ENCODE peak calls at places on chromosomes 7 and 10, in four cellular contexts. One of them, this sample, is unnamed.
A peak's percentile ranks its signal among the peaks of the same experiment; 100 is the strongest.

GRCh38 chr10:7445474-7446135 is 34.8 kb upstream of the SFMBT2 start:
- DNase-seq in K562: no peak
- DNase-seq in A549: no peak
- DNase-seq in GM12878: no peak
- DNase-seq in this sample: no peak

GRCh38 chr7:111229951-111230350 is 139.0 kb downstream of the LRRN3 start:
- DNase-seq in A549: peak; percentile 28
- DNase-seq in K562: no peak
- DNase-seq in GM12878: no peak
- DNase-seq in this sample: no peak

GRCh38 chr7:102439963-102440795 is 6.8 kb downstream of the ORAI2 start:
- DNase-seq in GM12878: no peak
- DNase-seq in K562: peak; percentile 56
- DNase-seq in A549: peak; percentile 70
- DNase-seq in this sample: peak; percentile 72

GRCh38 chr7:95906871-95907270 is 134.5 kb downstream of the DYNC1I1 start:
- DNase-seq in A549: no peak
- DNase-seq in K562: no peak
- DNase-seq in GM12878: no peak
- DNase-seq in this sample: no peak

GRCh38 chr10:21398549-21399345 is 126.7 kb downstream of the SKIDA1 start:
- DNase-seq in K562: no peak
- DNase-seq in A549: peak; percentile 36
- DNase-seq in GM12878: no peak
- DNase-seq in this sample: no peak

GRCh38 chr10:80908596-80908995 is 370.9 kb downstream of the SH2D4B start:
- DNase-seq in K562: no peak
- DNase-seq in GM12878: no peak
- DNase-seq in A549: no peak
- DNase-seq in this sample: no peak

GRCh38 chr10:451021-451471 is 238.4 kb downstream of the DIP2C start:
- DNase-seq in GM12878: peak; percentile 58
- DNase-seq in A549: no peak
- DNase-seq in K562: no peak
- DNase-seq in this sample: no peak

GRCh38 chr7:134120405-134120804 is 6.7 kb upstream of the LRGUK start:
- DNase-seq in GM12878: no peak
- DNase-seq in K562: no peak
- DNase-seq in A549: no peak
- DNase-seq in this sample: no peak

GRCh38 chr10:91626936-91627335 is 5.9 kb downstream of the PPP1R3C start:
- DNase-seq in GM12878: no peak
- DNase-seq in K562: no peak
- DNase-seq in A549: no peak
- DNase-seq in this sample: no peak

GRCh38 chr7:57216340-57216739 is 84.1 kb upstream of the ZNF479 start:
- DNase-seq in A549: no peak
- DNase-seq in GM12878: no peak
- DNase-seq in K562: no peak
- DNase-seq in this sample: no peak

GRCh38 chr7:92133737-92134270 is 473 bp downstream of the CYP51A1 start:
- DNase-seq in K562: peak; percentile 84
- DNase-seq in GM12878: no peak
- DNase-seq in A549: peak; percentile 78
- DNase-seq in this sample: peak; percentile 52

GRCh38 chr10:5557799-5558771 is 33.3 kb downstream of the CALML3 start:
- DNase-seq in A549: no peak
- DNase-seq in GM12878: no peak
- DNase-seq in K562: no peak
- DNase-seq in this sample: no peak

GRCh38 chr7:17493451-17493850 is 195.0 kb downstream of the AHR start:
- DNase-seq in A549: no peak
- DNase-seq in K562: no peak
- DNase-seq in GM12878: no peak
- DNase-seq in this sample: no peak

GRCh38 chr7:128322040-128322643 is 21.6 kb downstream of the RBM28 start:
- DNase-seq in A549: peak; percentile 54
- DNase-seq in K562: no peak
- DNase-seq in GM12878: no peak
- DNase-seq in this sample: peak; percentile 48

GRCh38 chr7:30929686-30930085 is 18.0 kb downstream of the AQP1 start:
- DNase-seq in GM12878: no peak
- DNase-seq in A549: no peak
- DNase-seq in K562: peak; percentile 6
- DNase-seq in this sample: no peak

GRCh38 chr10:43038783-43039628 is 37.9 kb upstream of the RET start:
- DNase-seq in GM12878: no peak
- DNase-seq in K562: no peak
- DNase-seq in A549: no peak
- DNase-seq in this sample: no peak

GRCh38 chr10:29689001-29689400 is 54.2 kb upstream of the SVIL start:
- DNase-seq in GM12878: no peak
- DNase-seq in K562: no peak
- DNase-seq in A549: peak; percentile 23
- DNase-seq in this sample: peak; percentile 21

GRCh38 chr7:140206963-140207362 is 30.2 kb upstream of the KDM7A start:
- DNase-seq in GM12878: no peak
- DNase-seq in K562: no peak
- DNase-seq in A549: no peak
- DNase-seq in this sample: no peak

GRCh38 chr7:27712217-27712616 is 27.7 kb upstream of the TAX1BP1 start:
- DNase-seq in GM12878: no peak
- DNase-seq in K562: no peak
- DNase-seq in A549: no peak
- DNase-seq in this sample: no peak

GRCh38 chr10:116287906-116288501 is 15.0 kb upstream of the GFRA1 start:
- DNase-seq in K562: no peak
- DNase-seq in GM12878: no peak
- DNase-seq in A549: peak; percentile 50
- DNase-seq in this sample: peak; percentile 18

GRCh38 chr10:97572214-97572989 is at the start of gene ANKRD2:
- DNase-seq in GM12878: no peak
- DNase-seq in A549: peak; percentile 86
- DNase-seq in K562: peak; percentile 72
- DNase-seq in this sample: peak; percentile 66
- TF ChIP-seq POLR2AphosphoS2 in GM12878: no peak
- TF ChIP-seq POLR2AphosphoS2 in A549: no peak
- TF ChIP-seq POLR2AphosphoS2 in K562: no peak
- TF ChIP-seq POLR2AphosphoS2 in this sample: no peak

DNA sequence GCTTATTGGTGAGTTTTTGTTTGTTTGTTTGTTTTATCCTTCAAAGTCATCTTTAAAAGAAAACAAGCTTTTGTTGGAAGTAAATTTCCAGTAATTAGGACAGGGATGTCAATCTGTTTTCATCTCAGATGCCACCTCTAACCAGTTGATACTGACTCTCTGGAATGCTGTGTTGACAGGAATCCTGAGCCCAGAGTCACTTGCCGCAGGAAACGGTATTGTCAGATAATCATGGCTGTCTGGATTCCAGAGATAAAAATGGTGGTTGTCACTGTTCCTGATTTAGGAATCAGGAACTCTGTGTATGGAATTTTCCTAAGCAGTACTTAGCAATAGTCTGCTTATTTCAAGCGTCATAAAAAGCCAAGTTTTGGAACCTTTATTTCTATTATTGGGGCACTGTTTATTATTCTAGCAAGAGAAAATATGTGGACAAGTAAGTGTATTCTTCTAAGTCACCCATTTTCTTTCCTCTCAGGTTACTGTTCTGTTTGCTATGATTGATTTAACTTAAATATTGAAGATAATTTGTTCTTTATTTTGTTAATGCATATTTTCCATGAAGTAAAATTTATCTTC is 39.2 kb downstream of the CDC123 start:
- DNase-seq in A549: no peak
- DNase-seq in GM12878: no peak
- DNase-seq in K562: no peak
- DNase-seq in this sample: no peak
- TF ChIP-seq ESRRA in A549: no peak
- TF ChIP-seq ESRRA in GM12878: no peak
- TF ChIP-seq ESRRA in K562: no peak
- TF ChIP-seq ESRRA in this sample: no peak

DNA sequence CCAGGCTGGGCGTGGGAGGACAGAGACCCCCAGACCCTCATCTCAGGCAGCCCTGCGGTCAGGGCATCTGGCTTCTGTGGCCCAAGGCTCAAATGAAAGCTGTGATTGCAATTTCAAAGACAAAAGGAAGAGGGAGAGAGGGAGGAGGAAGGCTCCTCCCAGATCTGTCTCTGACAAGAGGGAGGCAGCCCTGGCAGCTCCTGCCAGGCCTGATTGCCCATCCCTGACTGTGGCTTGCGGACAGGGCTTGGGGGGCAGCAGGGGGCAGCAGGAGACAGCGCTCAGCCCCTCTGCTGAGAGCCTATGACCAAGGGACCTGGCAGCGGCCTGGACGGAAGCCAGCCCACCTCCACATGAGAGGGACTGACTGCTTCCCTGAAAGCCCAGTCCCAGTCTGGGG is 91.8 kb downstream of the PTPRN2 start:
- DNase-seq in K562: no peak
- DNase-seq in A549: peak; percentile 68
- DNase-seq in GM12878: no peak
- DNase-seq in this sample: peak; percentile 14
- TF ChIP-seq POLR2AphosphoS2 in K562: no peak
- TF ChIP-seq POLR2AphosphoS2 in A549: no peak
- TF ChIP-seq POLR2AphosphoS2 in GM12878: no peak
- TF ChIP-seq POLR2AphosphoS2 in this sample: no peak

DNA sequence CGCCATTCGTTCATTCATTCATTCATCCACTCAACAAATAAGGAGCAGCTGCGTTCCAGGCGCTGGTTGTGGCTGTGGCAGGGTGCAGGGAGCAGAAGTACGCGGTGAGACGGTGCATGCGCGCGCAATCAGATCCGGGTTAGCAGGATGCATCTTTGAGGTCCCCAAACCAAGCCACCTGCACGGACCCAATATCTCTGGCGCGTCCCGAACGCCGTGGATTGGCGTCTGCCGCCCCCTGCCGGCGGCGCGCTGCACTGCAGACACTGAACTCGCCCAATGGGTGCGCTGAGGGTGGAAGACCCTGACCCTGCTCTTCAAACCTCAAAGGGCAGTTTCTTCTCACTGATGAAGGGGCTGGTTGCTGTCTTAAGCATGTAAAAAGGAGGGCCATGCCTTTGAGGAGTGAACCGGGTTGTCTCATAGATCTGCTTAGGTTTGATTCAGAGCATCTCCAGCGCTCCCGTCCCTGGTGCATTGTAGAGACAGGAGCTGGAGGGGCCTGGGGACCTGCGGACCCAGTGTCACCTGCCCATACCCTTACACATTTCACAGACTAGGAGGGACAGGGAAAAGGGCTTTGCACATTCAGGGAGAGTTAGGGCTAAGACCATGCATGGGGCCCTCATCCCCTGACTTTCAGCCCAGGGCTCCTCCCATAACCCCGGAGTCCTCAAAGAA is 102.5 kb downstream of the RAMP3 start:
- DNase-seq in K562: peak; percentile 81
- DNase-seq in A549: peak; percentile 39
- DNase-seq in GM12878: no peak
- DNase-seq in this sample: peak; percentile 10
- TF ChIP-seq ESRRA in K562: no peak
- TF ChIP-seq ESRRA in A549: no peak
- TF ChIP-seq ESRRA in GM12878: no peak
- TF ChIP-seq ESRRA in this sample: no peak

This sample was measured in HepG2.